ENCODE peak calls at places on chromosomes 11 and 22, in five cellular contexts. Q is GM23338, N is GM23248, D is keratinocyte, J is astrocyte. H is an unnamed sample.

GRCh38 chr22:31281733-31282132 is 10.6 kb downstream of the PIK3IP1 start:
- DNase-seq in N (no peak), Q (no peak), D (no peak), J (no peak), H (no peak)

GRCh38 chr11:76888989-76889388 is 28.3 kb downstream of the ACER3 start:
- DNase-seq in D (no peak), Q (no peak), N (no peak), J (peak), H (no peak)

GRCh38 chr11:93370260-93370659 is 39.7 kb downstream of the DEUP1 start:
- DNase-seq in N (peak), J (peak), D (no peak), Q (no peak), H (no peak)

GRCh38 chr11:79274636-79275315 is 166.1 kb downstream of the TENM4 start:
- DNase-seq in N (peak), J (peak), Q (no peak), D (no peak), H (no peak)

GRCh38 chr11:130314749-130315285 is at the start of gene ZBTB44:
- DNase-seq in N (peak), Q (peak), D (peak), J (peak), H (peak)

GRCh38 chr11:92885600-92885999 is 83.9 kb upstream of the MTNR1B start:
- DNase-seq in J (no peak), N (no peak), D (no peak), Q (no peak), H (no peak)

GRCh38 chr22:18000441-18001039 is 23.8 kb downstream of the MICAL3 start:
- DNase-seq in Q (peak), N (peak), D (no peak), J (no peak), H (no peak)

GRCh38 chr22:37659066-37659896 is 758 bp downstream of the PDXP start:
- DNase-seq in Q (no peak), J (no peak), D (no peak), N (peak), H (no peak)

GRCh38 chr22:17865183-17866055 is 91.2 kb upstream of the BID start:
- DNase-seq in D (no peak), N (no peak), Q (no peak), J (no peak), H (no peak)

GRCh38 chr22:29346659-29347058 is 31.2 kb upstream of the RASL10A start:
- DNase-seq in D (no peak), J (no peak), Q (no peak), N (no peak), H (no peak)

GRCh38 chr11:88306785-88307184 is 30.8 kb downstream of the CTSC start:
- DNase-seq in Q (no peak), J (no peak), D (no peak), N (no peak), H (no peak)

GRCh38 chr11:127843483-127844396 is 743.6 kb downstream of the ETS1 start:
- DNase-seq in Q (peak), N (peak), D (peak), J (peak), H (no peak)

GRCh38 chr22:24803064-24803542 is 2.9 kb upstream of the SGSM1 start:
- DNase-seq in N (peak), Q (peak), D (peak), J (no peak), H (no peak)

GRCh38 chr11:64766881-64767280 is 7.1 kb upstream of the PYGM start:
- DNase-seq in Q (no peak), J (no peak), N (no peak), D (no peak), H (no peak)

GRCh38 chr11:131668867-131669780 is 298.7 kb downstream of the NTM start:
- DNase-seq in J (no peak), N (peak), Q (peak), D (no peak), H (no peak)

GRCh38 chr11:15968461-15969130 is 387.8 kb downstream of the SOX6 start:
- DNase-seq in J (no peak), N (no peak), Q (peak), D (no peak), H (no peak)

GRCh38 chr11:66317322-66317765 is 500 bp upstream of the CD248 start:
- DNase-seq in D (no peak), J (no peak), Q (no peak), N (peak), H (no peak)

GRCh38 chr11:92457250-92457649 is 232.6 kb downstream of the FAT3 start:
- DNase-seq in N (peak), J (peak), Q (no peak), D (no peak), H (no peak)

GRCh38 chr22:43993072-43993760 is 30.9 kb upstream of the PARVB start:
- DNase-seq in Q (peak), N (peak), J (peak), D (no peak), H (peak)

GRCh38 chr22:29587938-29588699 is 7.2 kb upstream of the NIPSNAP1 start:
- DNase-seq in J (peak), D (peak), N (peak), Q (no peak), H (no peak)

GRCh38 chr11:22349446-22349845 is 11.3 kb downstream of the SLC17A6 start:
- DNase-seq in D (no peak), N (no peak), J (no peak), Q (no peak), H (no peak)

GRCh38 chr11:7413961-7414728 is 71.2 kb upstream of the OLFML1 start:
- DNase-seq in Q (peak), N (no peak), D (no peak), J (no peak), H (no peak)

GRCh38 chr11:58968251-58968711 is 29.0 kb downstream of the GLYATL1 start:
- DNase-seq in J (no peak), Q (peak), D (no peak), N (no peak), H (no peak)

GRCh38 chr22:43448048-43448447 is 36.2 kb downstream of the MPPED1 start:
- DNase-seq in D (no peak), Q (no peak), J (no peak), N (no peak), H (no peak)

GRCh38 chr22:50260434-50260800 is 1.1 kb downstream of the MAPK12 start:
- DNase-seq in D (no peak), J (no peak), Q (no peak), N (peak), H (no peak)
- TF ChIP-seq EZH2 in D (no peak), J (no peak), Q (no peak), N (no peak), H (no peak)

GRCh38 chr11:46332093-46332567 is 15.1 kb upstream of the DGKZ start:
- DNase-seq in J (no peak), D (no peak), Q (no peak), N (no peak), H (no peak)
- TF ChIP-seq EZH2 in J (no peak), D (peak), Q (peak), N (peak), H (peak)

GRCh38 chr11:43573233-43573632 is 107.3 kb upstream of the HSD17B12 start:
- DNase-seq in D (no peak), Q (peak), N (peak), J (no peak), H (no peak)

GRCh38 chr11:43573873-43574272 is 106.7 kb upstream of the HSD17B12 start:
- DNase-seq in Q (no peak), J (no peak), D (no peak), N (no peak), H (no peak)

GRCh38 chr11:43575931-43576833 is 104.4 kb upstream of the HSD17B12 start:
- DNase-seq in Q (no peak), D (no peak), J (peak), N (peak), H (no peak)

GRCh38 chr11:43576834-43577521 is 103.6 kb upstream of the HSD17B12 start:
- DNase-seq in J (peak), N (peak), D (no peak), Q (peak), H (no peak)

DNA sequence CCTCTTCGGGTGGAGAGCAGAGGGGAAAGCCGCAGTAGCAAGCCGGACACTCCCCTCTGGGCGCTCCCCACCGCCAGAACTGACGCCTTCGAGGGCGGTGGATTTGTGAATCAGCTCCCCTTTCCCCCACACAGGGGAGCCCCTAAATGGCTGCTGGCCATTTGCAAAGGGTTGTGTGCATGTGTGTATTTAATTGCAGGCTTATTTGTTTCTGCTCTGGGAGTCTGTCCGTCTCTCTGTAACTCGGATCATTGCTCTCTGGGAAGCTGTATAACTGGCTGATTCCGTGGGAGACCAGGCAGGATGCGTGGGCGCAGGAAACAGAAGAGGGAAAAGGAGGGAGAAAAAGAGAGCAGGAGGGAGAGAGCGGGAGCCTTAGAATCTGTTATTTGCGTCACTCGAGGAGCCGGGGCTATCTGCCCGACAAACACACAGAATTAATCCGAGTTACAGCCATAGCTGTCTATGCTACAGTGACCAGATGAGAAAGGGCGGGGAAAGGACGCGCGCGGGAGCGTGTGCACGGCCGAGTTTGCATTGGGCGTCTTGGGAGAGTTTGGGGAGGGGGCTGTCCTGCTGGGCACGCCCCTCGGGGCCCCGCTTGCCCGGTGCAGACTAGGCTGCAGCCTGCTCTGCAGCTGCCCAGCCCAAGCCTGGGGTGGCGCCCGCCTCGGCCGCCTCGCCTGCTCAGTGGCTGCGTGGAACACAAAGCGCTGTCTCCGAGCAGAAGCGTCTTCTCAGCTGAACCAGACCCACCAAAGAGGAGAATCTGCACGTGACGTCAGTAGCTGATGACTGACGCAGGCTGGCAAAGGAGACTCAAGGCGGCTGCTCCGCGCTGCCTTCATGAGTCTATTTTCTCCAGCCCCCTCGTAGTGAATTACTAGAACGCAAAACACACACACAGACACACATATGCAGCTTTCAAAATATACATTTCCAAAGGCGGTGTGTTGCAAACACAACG is 105.3 kb upstream of the HSD17B12 start:
- DNase-seq in Q (peak), J (peak), N (peak), D (no peak), H (no peak)
- TF ChIP-seq EZH2 in Q (peak), J (peak), N (no peak), D (peak), H (no peak)

DNA sequence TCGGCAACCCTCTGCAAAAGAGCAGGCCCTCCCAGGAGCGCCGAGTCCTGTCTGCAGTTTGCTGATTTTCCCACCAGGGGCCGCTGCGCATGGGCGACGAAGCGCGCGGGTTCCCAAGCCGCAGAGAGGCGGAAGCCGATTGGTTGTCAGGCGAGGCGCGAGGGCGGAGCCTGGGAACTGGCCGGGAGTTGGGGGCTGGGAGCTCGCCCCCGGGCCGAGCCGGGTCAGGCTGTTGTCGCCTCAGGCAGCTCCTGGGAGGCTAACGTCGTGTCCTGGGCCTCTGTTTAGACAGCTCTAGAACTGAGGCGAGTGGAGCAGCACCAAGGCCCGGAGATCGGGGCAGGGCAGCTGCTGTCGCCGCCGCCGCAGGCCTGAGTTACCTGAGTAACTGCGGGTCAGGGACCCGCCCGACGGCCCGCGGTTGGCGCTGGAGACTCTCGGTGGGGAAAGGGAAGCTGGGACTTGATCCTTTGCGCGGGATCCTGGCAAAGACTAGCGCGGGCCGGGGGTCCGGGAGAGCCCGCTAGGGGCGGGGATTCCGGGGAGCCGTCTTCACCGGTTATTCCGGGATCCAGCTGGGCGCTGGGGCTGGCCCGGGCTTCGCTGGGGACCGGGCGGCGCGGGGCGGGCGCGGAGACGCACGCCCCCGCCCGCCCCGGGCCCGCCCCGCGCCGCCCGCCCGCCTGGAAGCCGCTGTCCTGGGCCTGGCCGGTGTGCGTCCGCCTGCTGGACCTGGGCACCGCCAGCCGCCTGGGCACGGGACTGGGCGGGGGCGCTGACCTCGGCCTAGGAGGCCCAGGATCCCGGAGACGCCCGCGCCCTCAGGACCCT is at the start of gene STIM1:
- DNase-seq in D (peak), Q (peak), N (peak), J (peak), H (peak)
- TF ChIP-seq EZH2 in D (no peak), Q (no peak), N (no peak), J (no peak), H (no peak)

GRCh38 chr22:49986325-49986724 is 25.8 kb downstream of the PIM3 start:
- DNase-seq in D (no peak), J (no peak), N (no peak), Q (no peak), H (no peak)

GRCh38 chr22:49979587-49980264 is 19.2 kb downstream of the PIM3 start:
- DNase-seq in D (no peak), J (no peak), Q (peak), N (peak), H (no peak)

GRCh38 chr22:49977578-49977977 is 17.0 kb downstream of the PIM3 start:
- DNase-seq in J (no peak), N (no peak), D (no peak), Q (no peak), H (no peak)

DNA sequence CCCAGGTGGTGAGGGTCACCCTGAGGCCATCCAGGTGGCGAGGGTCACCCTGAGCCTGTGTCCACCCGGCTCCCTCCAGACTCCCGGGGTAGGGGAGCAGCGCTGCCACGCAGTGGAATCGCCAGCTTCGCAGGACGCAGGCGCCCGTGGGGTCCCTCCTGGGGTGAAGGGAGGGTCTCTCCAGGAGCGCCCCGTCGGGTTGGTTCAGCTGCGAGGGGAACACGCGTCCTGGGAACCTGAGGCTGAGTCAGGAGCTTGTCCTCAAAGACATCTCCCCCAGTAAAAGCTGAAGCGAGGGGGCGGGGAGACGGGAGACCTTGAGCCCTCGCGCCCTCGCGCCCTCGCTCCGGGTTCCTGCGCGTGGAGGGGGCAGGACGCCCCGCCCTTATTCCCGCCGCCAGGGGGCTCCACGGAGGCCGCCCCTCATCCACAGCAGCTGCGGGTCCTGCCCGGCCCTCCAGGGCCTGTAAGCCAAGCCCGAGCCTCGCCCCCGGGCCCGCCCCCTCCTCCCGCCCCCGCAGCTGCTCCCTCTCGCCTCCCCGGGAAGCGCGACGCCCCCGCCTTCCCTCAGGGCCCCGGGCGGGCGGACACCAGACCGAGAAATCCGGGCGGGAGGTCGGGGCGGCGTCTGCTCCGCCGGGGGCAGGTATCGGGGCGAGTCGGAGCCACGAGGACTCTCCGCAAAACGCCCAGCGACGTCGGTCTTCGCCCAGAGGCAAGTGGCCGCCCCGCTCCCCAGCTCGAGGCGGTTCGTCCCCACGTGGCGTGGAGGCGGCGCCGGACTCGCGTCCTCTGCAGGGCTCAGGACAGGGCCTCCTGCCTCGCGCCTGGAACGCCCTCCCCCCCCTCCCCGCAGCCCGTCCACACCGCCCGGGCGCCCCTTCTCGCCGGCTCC is 22.8 kb downstream of the PIM3 start:
- DNase-seq in N (no peak), Q (peak), D (no peak), J (no peak), H (no peak)
- TF ChIP-seq EZH2 in N (no peak), Q (no peak), D (peak), J (no peak), H (no peak)

GRCh38 chr11:2271327-2272240 is 1.2 kb upstream of the ASCL2 start:
- DNase-seq in J (no peak), N (no peak), Q (peak), D (no peak), H (no peak)

GRCh38 chr11:2271077-2271326 is 614 bp upstream of the ASCL2 start:
- DNase-seq in N (no peak), D (no peak), Q (peak), J (no peak), H (no peak)

GRCh38 chr11:2269601-2270321 is 627 bp downstream of the ASCL2 start:
- DNase-seq in J (peak), Q (peak), D (no peak), N (peak), H (no peak)

GRCh38 chr11:2268911-2269600 is 1.3 kb downstream of the ASCL2 start:
- DNase-seq in Q (peak), D (no peak), N (peak), J (no peak), H (no peak)

DNA sequence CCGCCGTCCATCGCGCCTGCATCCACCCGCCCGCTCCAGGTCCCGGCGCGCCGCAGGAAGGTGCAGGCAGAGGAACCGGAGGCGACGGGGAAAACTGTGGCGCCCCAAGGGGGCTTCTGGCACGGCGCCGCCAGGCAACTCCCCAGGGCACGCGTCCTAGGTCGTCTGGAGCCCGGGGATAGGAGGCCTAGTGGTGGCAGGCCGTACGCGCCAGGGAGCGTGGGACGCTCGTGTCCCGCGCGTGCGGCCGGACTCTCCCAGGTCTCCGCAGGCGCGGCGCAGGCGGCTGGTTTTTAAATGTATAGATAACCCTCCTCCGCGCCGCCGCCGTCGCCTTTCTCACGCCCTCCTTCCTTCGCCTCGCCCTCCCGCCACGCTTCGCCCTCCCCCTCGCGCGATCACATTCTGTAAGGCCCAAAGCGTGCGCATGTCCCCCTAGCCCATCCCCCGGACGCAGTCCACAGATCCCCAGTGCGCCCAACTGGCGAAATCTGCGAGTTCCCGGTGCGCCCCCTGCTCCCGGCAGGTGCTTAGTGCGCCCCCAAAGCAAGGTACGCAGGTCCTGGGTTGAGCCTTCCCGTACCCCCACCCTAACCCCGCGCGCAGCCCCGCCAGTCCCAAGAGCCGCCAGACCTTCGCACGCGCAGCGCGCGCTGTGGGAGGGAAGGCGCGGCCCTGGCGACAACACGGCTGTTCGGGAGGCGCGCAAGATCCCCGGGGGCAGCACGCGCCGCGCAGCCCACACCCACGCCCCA is at the start of gene ASCL2:
- DNase-seq in D (no peak), N (no peak), Q (peak), J (no peak), H (no peak)
- TF ChIP-seq EZH2 in D (no peak), N (no peak), Q (peak), J (peak), H (no peak)

H was measured in GM12878.